ENCODE peak calls at places on chromosome 2, in five cellular contexts. C, U, F, T and R are unnamed samples.

GRCh38 chr2:215825709-215826108 is 187.6 kb downstream of the MREG start:
- DNase-seq in C (no peak), U (no peak), F (no peak), T (no peak), R (no peak)

GRCh38 chr2:30139131-30139870 is 7.5 kb upstream of the YPEL5 start:
- DNase-seq in C (no peak), U (no peak), F (no peak), T (no peak), R (no peak)

GRCh38 chr2:197293252-197294007 is 17.1 kb downstream of the ANKRD44 start:
- DNase-seq in C (no peak), U (no peak), F (no peak), T (no peak), R (no peak)

GRCh38 chr2:209938906-209939305 is 63.5 kb upstream of the RPE start:
- DNase-seq in C (no peak), U (no peak), F (no peak), T (no peak), R (no peak)

GRCh38 chr2:46848446-46848845 is 67.2 kb downstream of the MCFD2 start:
- DNase-seq in C (no peak), U (no peak), F (no peak), T (no peak), R (no peak)

GRCh38 chr2:206160124-206160806 is 570 bp downstream of the EEF1B2 start:
- DNase-seq in C (no peak), U (no peak), F (peak; percentile 12), T (no peak), R (peak; percentile 44)

GRCh38 chr2:103276869-103277268 is 515.0 kb downstream of the TMEM182 start:
- DNase-seq in C (no peak), U (no peak), F (no peak), T (no peak), R (no peak)

GRCh38 chr2:17864676-17865075 is 13.8 kb upstream of the KCNS3 start:
- DNase-seq in C (no peak), U (no peak), F (no peak), T (no peak), R (no peak)

GRCh38 chr2:101899871-101900270 is 91.9 kb upstream of the IL1R2 start:
- DNase-seq in C (no peak), U (no peak), F (no peak), T (no peak), R (no peak)

GRCh38 chr2:128520787-128521186 is 202.1 kb upstream of the HS6ST1 start:
- DNase-seq in C (no peak), U (peak; percentile 49), F (no peak), T (no peak), R (no peak)

GRCh38 chr2:147045113-147045512 is 799.7 kb upstream of the ACVR2A start:
- DNase-seq in C (peak; percentile 61), U (peak; percentile 15), F (peak; percentile 45), T (peak; percentile 87), R (peak; percentile 40)

GRCh38 chr2:10868465-10869314 is 43.0 kb upstream of the KCNF1 start:
- DNase-seq in C (no peak), U (no peak), F (no peak), T (no peak), R (no peak)

GRCh38 chr2:27622921-27623384 is 5.9 kb downstream of the CCDC121 start:
- DNase-seq in C (peak; percentile 74), U (no peak), F (no peak), T (no peak), R (no peak)

GRCh38 chr2:27624943-27625342 is 3.9 kb downstream of the CCDC121 start:
- DNase-seq in C (no peak), U (no peak), F (no peak), T (no peak), R (no peak)

GRCh38 chr2:27628767-27629709 is at the start of the genes CCDC121 and GPN1:
- DNase-seq in C (peak; percentile 79), U (peak; percentile 75), F (peak; percentile 88), T (peak; percentile 89), R (peak; percentile 82)

DNA sequence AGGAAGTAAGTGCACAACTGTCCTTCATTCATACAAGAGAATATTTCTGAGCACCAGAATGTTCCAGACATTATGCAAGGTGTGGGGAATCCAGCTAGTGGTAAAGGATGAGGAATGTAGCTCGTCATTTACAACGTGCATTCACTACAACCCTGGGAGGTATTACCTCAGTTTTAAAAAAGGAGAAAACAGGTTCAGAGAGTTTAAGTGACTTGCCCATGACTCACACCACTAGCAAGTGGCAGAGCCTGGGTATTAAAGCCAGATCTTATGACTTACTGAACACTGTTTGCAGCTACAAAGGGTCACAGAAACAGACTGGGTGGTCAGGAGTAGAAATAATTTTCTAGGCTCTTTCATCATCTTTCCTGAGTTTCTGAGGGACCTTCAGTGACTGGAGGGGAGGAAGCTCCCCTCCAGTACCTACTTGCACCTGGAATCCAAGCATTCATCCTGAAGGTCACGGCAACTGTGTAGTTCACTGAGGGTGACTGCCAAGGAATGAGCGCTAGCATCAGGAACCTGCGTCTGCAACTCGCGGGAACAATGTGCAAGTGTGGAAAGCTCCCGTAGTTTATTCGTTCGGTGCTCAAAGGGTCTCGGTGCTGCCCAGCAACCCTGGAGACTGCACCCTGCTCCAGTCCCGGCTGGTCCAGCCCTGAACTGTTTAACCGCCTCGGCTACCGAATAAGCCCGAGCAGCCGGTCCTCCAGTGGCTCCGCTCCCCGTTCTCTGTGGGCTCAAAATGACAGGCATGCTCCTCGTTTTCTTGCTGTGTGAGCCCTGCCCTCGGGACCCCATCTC is 647 bp downstream of the CCDC121 start:
- DNase-seq in C (no peak), U (no peak), F (peak; percentile 45), T (no peak), R (peak; percentile 10)
- TF ChIP-seq SUZ12 in C (no peak), U (no peak), F (no peak), T (no peak), R (no peak)

GRCh38 chr2:69057660-69058059 is 44.7 kb downstream of the ANTXR1 start:
- DNase-seq in C (no peak), U (no peak), F (no peak), T (no peak), R (no peak)
- TF ChIP-seq SUZ12 in C (no peak), U (no peak), F (no peak), T (no peak), R (no peak)

GRCh38 chr2:233152541-233152940 is 92.4 kb downstream of the INPP5D start:
- DNase-seq in C (no peak), U (no peak), F (no peak), T (no peak), R (no peak)
- TF ChIP-seq SUZ12 in C (no peak), U (no peak), F (no peak), T (no peak), R (no peak)

DNA sequence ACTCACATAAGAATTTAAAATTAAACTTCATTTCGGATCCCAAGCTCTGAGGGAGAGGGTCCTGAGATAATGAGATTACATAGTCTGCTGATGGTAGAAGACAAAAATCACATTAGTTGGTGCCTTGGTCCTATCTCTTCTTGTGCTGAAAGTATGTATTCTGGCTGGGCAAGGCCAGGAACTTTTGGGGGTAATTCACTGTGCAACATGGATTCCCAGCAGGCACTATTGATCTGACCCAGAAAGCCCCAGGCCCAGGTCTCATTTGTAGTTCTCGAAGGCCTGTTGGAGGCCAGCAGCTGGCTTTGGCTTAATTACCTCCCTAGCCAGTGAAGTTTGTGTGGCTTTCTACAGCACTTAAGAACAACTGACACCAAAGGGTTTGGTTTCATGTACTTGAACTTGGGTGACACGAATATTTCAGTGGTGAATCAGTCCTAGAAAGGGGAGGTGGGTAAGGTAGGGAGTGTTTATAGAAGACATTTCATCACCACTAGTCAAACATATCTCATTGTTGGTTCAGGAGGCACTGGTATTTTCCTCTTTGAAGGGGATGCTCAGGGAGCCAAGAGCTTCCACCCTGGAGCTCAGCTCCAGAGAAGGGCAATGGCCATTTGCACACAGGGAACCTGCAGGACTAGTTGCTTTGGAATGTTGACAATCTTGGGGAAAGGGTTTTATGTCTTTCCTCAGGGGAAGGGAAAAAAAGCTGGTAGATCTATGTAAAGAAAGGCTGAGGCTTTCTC is 217.8 kb downstream of the OSR1 start:
- DNase-seq in C (peak; percentile 28), U (no peak), F (peak; percentile 99), T (no peak), R (no peak)
- TF ChIP-seq SUZ12 in C (no peak), U (no peak), F (no peak), T (no peak), R (no peak)

DNA sequence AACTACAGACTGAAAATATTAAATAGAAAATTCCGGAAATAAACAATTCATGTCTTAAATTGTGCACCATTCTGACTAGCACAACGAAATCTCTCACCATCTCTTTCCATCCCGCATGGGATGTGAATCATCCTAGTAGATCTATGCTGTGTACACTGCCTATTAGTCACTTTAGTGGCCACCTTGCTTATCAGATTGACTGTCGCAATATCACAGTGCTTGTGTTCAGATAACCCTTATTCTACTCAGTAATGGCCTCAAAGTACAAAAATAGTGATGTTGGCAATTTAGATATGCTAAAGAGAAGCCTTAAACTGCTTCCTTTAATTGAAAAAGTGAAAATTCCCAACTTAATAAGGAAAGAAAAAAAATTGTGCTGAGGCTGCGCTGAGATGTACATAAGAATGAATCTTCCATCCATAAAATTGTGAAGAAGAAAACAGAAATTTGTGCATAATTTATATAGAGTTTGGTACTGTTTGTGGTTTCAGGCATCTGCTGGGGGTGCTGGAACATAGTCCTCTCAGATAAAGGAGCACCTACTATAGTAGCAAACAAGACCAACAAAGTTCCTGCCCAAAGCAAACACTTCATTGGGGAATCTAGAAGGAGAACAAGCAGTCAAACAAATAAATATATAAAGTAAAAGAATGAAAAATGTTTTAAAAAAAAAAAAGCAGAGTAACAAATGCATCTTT is 12.0 kb downstream of the PSMD1 start:
- DNase-seq in C (no peak), U (no peak), F (peak; percentile 87), T (no peak), R (no peak)
- TF ChIP-seq SUZ12 in C (no peak), U (no peak), F (no peak), T (no peak), R (no peak)

GRCh38 chr2:25132296-25132630 is 36.1 kb downstream of the POMC start:
- DNase-seq in C (peak; percentile 28), U (no peak), F (no peak), T (no peak), R (no peak)

GRCh38 chr2:25132693-25133092 is 35.7 kb downstream of the POMC start:
- DNase-seq in C (no peak), U (no peak), F (no peak), T (no peak), R (no peak)

GRCh38 chr2:25129901-25130520 is 38.4 kb downstream of the POMC start:
- DNase-seq in C (no peak), U (no peak), F (no peak), T (no peak), R (no peak)

GRCh38 chr2:25131567-25132295 is 36.6 kb downstream of the POMC start:
- DNase-seq in C (no peak), U (no peak), F (no peak), T (peak; percentile 67), R (no peak)

DNA sequence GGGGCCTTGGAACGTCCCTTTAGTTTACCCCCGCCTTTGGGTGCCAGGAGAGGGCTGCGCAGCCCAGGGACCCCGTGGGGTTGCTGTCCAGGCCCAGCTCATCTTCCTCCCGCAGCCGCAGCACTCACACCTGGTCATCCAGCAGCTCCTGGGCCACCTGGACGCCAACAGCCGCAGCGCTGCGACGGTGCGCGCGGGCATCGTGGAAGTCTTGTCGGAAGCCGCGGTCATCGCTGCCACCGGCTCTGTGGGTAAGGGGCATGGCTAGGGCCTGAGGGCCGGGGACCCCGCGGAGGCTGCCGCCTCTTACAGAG is 37.2 kb downstream of the POMC start:
- DNase-seq in C (no peak), U (no peak), F (no peak), T (no peak), R (no peak)
- TF ChIP-seq SUZ12 in C (no peak), U (no peak), F (no peak), T (no peak), R (no peak)